ENCODE peak calls at places on chromosomes 3 and 15, in five cellular contexts. S is NT2/D1, E is H1, K is GM12878, A is HepG2. T is an unnamed sample.

GRCh38 chr3:3509665-3510064 is 289.6 kb upstream of the LRRN1 start:
- DNase-seq in K (no peak), A (no peak), S (no peak), E (no peak), T (no peak)

GRCh38 chr3:126468028-126468891 is 7.4 kb downstream of the ZXDC start:
- DNase-seq in A (no peak), E (no peak), K (no peak), S (no peak), T (no peak)

GRCh38 chr3:195511136-195511535 is 32.0 kb downstream of the PPP1R2 start:
- DNase-seq in K (no peak), A (no peak), E (no peak), S (no peak), T (no peak)

GRCh38 chr3:44966795-44967278 is 9.1 kb downstream of the ZDHHC3 start:
- DNase-seq in K (no peak), S (no peak), E (no peak), A (no peak), T (no peak)

GRCh38 chr3:126304704-126305103 is 52.5 kb downstream of the KLF15 start:
- DNase-seq in E (no peak), S (no peak), A (no peak), K (no peak), T (no peak)

GRCh38 chr3:186870421-186871201 is 28.1 kb downstream of the ADIPOQ start:
- DNase-seq in A (no peak), S (no peak), K (no peak), E (no peak), T (no peak)

GRCh38 chr3:172514678-172515077 is 8.6 kb downstream of the TNFSF10 start:
- DNase-seq in K (no peak), A (no peak), S (no peak), E (no peak), T (no peak)

GRCh38 chr3:142274908-142275307 is 49.5 kb upstream of the GK5 start:
- DNase-seq in E (no peak), S (no peak), K (no peak), A (no peak), T (no peak)

GRCh38 chr15:75577401-75578205 is 1.5 kb downstream of the PTPN9 start:
- DNase-seq in A (no peak), K (no peak), S (no peak), E (no peak), T (no peak)

GRCh38 chr15:89346516-89346915 is 11.9 kb upstream of the POLG start:
- DNase-seq in S (no peak), K (no peak), A (no peak), E (no peak), T (no peak)

GRCh38 chr3:19267040-19267439 is 118.7 kb downstream of the KCNH8 start:
- DNase-seq in A (no peak), K (no peak), E (no peak), S (peak; percentile 64), T (no peak)

GRCh38 chr3:171334465-171334811 is 125.8 kb downstream of the TNIK start:
- DNase-seq in K (no peak), E (no peak), A (no peak), S (no peak), T (no peak)

GRCh38 chr3:127667119-127667681 is 5.6 kb upstream of the ABTB1 start:
- DNase-seq in E (no peak), A (no peak), K (no peak), S (no peak), T (no peak)

GRCh38 chr3:149368201-149368849 is 9.1 kb downstream of the TM4SF1 start:
- DNase-seq in S (no peak), K (no peak), A (no peak), E (no peak), T (no peak)

GRCh38 chr3:85567074-85567676 is 608.4 kb downstream of the CADM2 start:
- DNase-seq in A (peak; percentile 38), E (no peak), K (no peak), S (peak; percentile 63), T (peak; percentile 50)

GRCh38 chr3:98732239-98733054 is 30.7 kb upstream of the ST3GAL6 start:
- DNase-seq in E (peak; percentile 31), A (peak; percentile 82), S (peak; percentile 47), K (no peak), T (peak; percentile 54)

GRCh38 chr3:120764206-120764605 is 21.7 kb downstream of the GTF2E1 start:
- DNase-seq in K (no peak), S (no peak), E (no peak), A (no peak), T (peak; percentile 18)

GRCh38 chr3:155743616-155744015 is 1.3 kb downstream of the PLCH1 start:
- DNase-seq in E (no peak), K (no peak), A (no peak), S (no peak), T (no peak)

GRCh38 chr3:138195491-138195890 is 8.4 kb downstream of the ARMC8 start:
- DNase-seq in S (no peak), A (no peak), E (no peak), K (no peak), T (no peak)

GRCh38 chr15:80970018-80970657 is 19.5 kb downstream of the MESD start:
- DNase-seq in K (no peak), E (no peak), S (no peak), A (peak; percentile 35), T (peak; percentile 73)

GRCh38 chr3:132545471-132545870 is 51.6 kb upstream of the ACKR4 start:
- DNase-seq in E (no peak), S (no peak), K (no peak), A (no peak), T (no peak)

GRCh38 chr3:120348065-120348980 is 831 bp downstream of the LRRC58 start:
- DNase-seq in S (no peak), E (peak; percentile 46), K (no peak), A (peak; percentile 6), T (peak; percentile 51)

GRCh38 chr15:92197761-92198160 is 195.9 kb upstream of the ST8SIA2 start:
- DNase-seq in E (no peak), A (no peak), S (no peak), K (no peak), T (no peak)

GRCh38 chr3:14200841-14201240 is 22.2 kb downstream of the LSM3 start:
- DNase-seq in A (no peak), S (no peak), K (no peak), E (no peak), T (no peak)

GRCh38 chr3:50364573-50365079 is 5.3 kb upstream of the TMEM115 start:
- DNase-seq in E (no peak), K (no peak), S (no peak), A (no peak), T (no peak)

GRCh38 chr3:14166877-14167605 is 11.4 kb downstream of the XPC start:
- DNase-seq in K (no peak), S (no peak), E (no peak), A (no peak), T (no peak)

GRCh38 chr15:40357723-40358491 is at the start of gene DISP2:
- DNase-seq in K (no peak), A (peak; percentile 60), S (peak; percentile 57), E (no peak), T (peak; percentile 92)

GRCh38 chr3:34237946-34238345 is 439.5 kb downstream of the PDCD6IP start:
- DNase-seq in E (no peak), K (no peak), A (no peak), S (no peak), T (no peak)

GRCh38 chr15:78004222-78004727 is 73.2 kb downstream of the TBC1D2B start:
- DNase-seq in S (no peak), A (no peak), E (no peak), K (no peak), T (no peak)

GRCh38 chr3:8239718-8240698 is 261.6 kb upstream of the LMCD1 start:
- DNase-seq in K (no peak), A (peak; percentile 27), S (peak; percentile 59), E (no peak), T (peak; percentile 50)

GRCh38 chr15:72796515-72797337 is 13.2 kb upstream of the ADPGK start:
- DNase-seq in S (no peak), E (no peak), K (no peak), A (no peak), T (peak; percentile 82)

GRCh38 chr3:71168043-71168720 is 415.3 kb downstream of the FOXP1 start:
- DNase-seq in A (no peak), E (no peak), K (no peak), S (no peak), T (no peak)

GRCh38 chr3:182330647-182331046 is 462.7 kb upstream of the ATP11B start:
- DNase-seq in K (no peak), E (no peak), S (no peak), A (no peak), T (no peak)

GRCh38 chr3:88641033-88641604 is 466.3 kb upstream of the EPHA3 start:
- DNase-seq in S (no peak), A (no peak), E (no peak), K (no peak), T (no peak)

GRCh38 chr3:46852329-46852720 is 10.9 kb downstream of the MYL3 start:
- DNase-seq in E (no peak), K (no peak), A (no peak), S (no peak), T (no peak)

GRCh38 chr15:83278191-83278590 is 6.3 kb downstream of the BNC1 start:
- DNase-seq in S (no peak), K (no peak), A (no peak), E (no peak), T (no peak)

GRCh38 chr3:30770387-30770786 is 124.1 kb downstream of the GADL1 start:
- DNase-seq in A (peak; percentile 82), E (no peak), K (no peak), S (no peak), T (no peak)
- TF ChIP-seq SUZ12 in A (no peak), E (no peak), K (no peak), S (no peak), T (no peak)

GRCh38 chr15:46280753-46281521 is 646.1 kb downstream of the SQOR start:
- DNase-seq in E (no peak), K (no peak), S (peak; percentile 3), A (no peak), T (no peak)

GRCh38 chr15:46277451-46277850 is 642.6 kb downstream of the SQOR start:
- DNase-seq in K (no peak), E (no peak), A (no peak), S (no peak), T (no peak)

GRCh38 chr15:46275701-46276100 is 640.9 kb downstream of the SQOR start:
- DNase-seq in S (no peak), A (no peak), K (no peak), E (no peak), T (no peak)

GRCh38 chr15:46277994-46278885 is 643.4 kb downstream of the SQOR start:
- DNase-seq in K (no peak), E (no peak), S (no peak), A (no peak), T (no peak)
- TF ChIP-seq SUZ12 in K (no peak), E (no peak), S (no peak), A (no peak), T (no peak)

DNA sequence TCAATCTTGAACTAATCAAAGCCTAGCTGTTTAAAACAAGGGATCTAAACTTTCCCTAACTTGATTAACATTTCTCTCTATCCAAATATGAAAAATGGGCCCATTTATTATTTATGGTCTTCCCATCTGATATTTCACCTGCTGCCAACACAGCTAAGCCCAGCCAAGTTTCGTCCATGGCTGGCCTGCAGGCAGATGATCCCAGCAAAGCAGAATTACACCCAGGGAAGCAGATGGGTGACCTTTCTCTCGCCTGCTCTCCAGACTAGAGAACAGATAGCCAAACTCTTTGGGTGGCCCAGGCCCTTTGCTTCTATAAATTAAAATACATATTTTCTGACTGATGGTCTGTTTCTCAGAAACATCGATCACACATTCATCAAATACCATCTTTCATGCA is 1038.8 kb downstream of the AGBL1 start:
- DNase-seq in A (no peak), E (no peak), S (no peak), K (no peak), T (no peak)
- TF ChIP-seq SUZ12 in A (no peak), E (no peak), S (no peak), K (no peak), T (no peak)

GRCh38 chr15:67068724-67069400 is 3.5 kb downstream of the SMAD3 start:
- DNase-seq in A (no peak), S (no peak), K (no peak), E (no peak), T (no peak)
- TF ChIP-seq SUZ12 in A (no peak), S (no peak), K (no peak), E (no peak), T (no peak)